ENCODE peak calls at places on chromosome X, in five cellular contexts. L is LoVo; M is GDM1; N is activated T-cell treated with anti-CD3 and anti-CD28 coated beads, Interleukin-2, amount 50 U/mL, for 1 hour; P is sigmoid colon. H is an unnamed sample.

GRCh38 chrX:154715825-154716224 is 35.1 kb downstream of the GAB3 start:
- DNase-seq in L (no peak), P (no peak), M (no peak), N (no peak), H (no peak)

GRCh38 chrX:69317721-69318120 is 152.5 kb upstream of the PJA1 start:
- DNase-seq in M (no peak), L (no peak), P (no peak), N (no peak), H (no peak)

GRCh38 chrX:150036181-150036580 is 97.9 kb upstream of the EOLA2 start:
- DNase-seq in M (no peak), N (no peak), L (peak), P (no peak), H (no peak)

GRCh38 chrX:86295293-86295692 is 147.0 kb downstream of the DACH2 start:
- DNase-seq in M (no peak), N (no peak), L (no peak), P (no peak), H (no peak)

GRCh38 chrX:69102805-69103204 is 62.4 kb downstream of the PJA1 start:
- DNase-seq in L (no peak), P (no peak), N (no peak), M (no peak), H (no peak)

GRCh38 chrX:85359051-85359450 is 20.4 kb downstream of the POF1B start:
- DNase-seq in N (no peak), L (peak), P (no peak), M (no peak), H (no peak)

GRCh38 chrX:145953628-145954027 is 136.0 kb downstream of the SLITRK2 start:
- DNase-seq in M (no peak), N (no peak), L (no peak), P (no peak), H (no peak)

GRCh38 chrX:119238557-119238956 is 2.5 kb downstream of the PGRMC1 start:
- DNase-seq in L (no peak), N (no peak), M (no peak), P (no peak), H (no peak)

GRCh38 chrX:137742846-137743245 is 176.9 kb downstream of the ZIC3 start:
- DNase-seq in L (no peak), M (no peak), P (no peak), N (no peak), H (no peak)

GRCh38 chrX:44747317-44747716 is 96.5 kb upstream of the DUSP21 start:
- DNase-seq in L (no peak), M (no peak), N (no peak), P (no peak), H (no peak)

GRCh38 chrX:18884916-18885315 is 99.0 kb downstream of the PHKA2 start:
- DNase-seq in N (no peak), L (no peak), P (no peak), M (no peak), H (no peak)

GRCh38 chrX:153411255-153411987 is at the start of gene ZFP92:
- DNase-seq in N (peak), L (no peak), M (no peak), P (no peak), H (no peak)

H was measured in HCT116.